ENCODE peak calls at places on chromosomes 11 and 22, in six cellular contexts. V is anterior cingulate cortex; D is dorsolateral prefrontal cortex; X is activated CD8-positive, alpha-beta memory T cell treated with anti-CD3 and anti-CD28 coated beads, Interleukin-2, amount 50 U/mL, for 48 hours; S is GM23248; R is omental fat pad. O is an unnamed sample.

GRCh38 chr22:20153945-20154344 is 3.1 kb upstream of the CCDC188 start:
- DNase-seq in V (no peak), D (peak), X (no peak), S (peak), R (no peak), O (no peak)

GRCh38 chr11:57444362-57445074 is 15.8 kb upstream of the RTN4RL2 start:
- DNase-seq in V (no peak), D (no peak), X (no peak), S (peak), R (no peak), O (no peak)

GRCh38 chr22:50040717-50041116 is 17.4 kb downstream of the TTLL8 start:
- DNase-seq in V (no peak), D (no peak), X (no peak), S (no peak), R (no peak), O (no peak)

GRCh38 chr11:2922635-2923034 is 6.6 kb downstream of the PHLDA2 start:
- DNase-seq in V (no peak), D (no peak), X (no peak), S (no peak), R (no peak), O (no peak)

GRCh38 chr22:46894081-46894671 is 131.7 kb downstream of the TBC1D22A start:
- DNase-seq in V (no peak), D (no peak), X (no peak), S (peak), R (no peak), O (peak)

GRCh38 chr11:31798057-31799035 is 12.8 kb downstream of the PAX6 start:
- DNase-seq in V (no peak), D (no peak), X (peak), S (peak), R (no peak), O (no peak)

GRCh38 chr22:49502126-49502826 is 325.4 kb downstream of the BRD1 start:
- DNase-seq in V (no peak), D (no peak), X (no peak), S (no peak), R (no peak), O (no peak)

GRCh38 chr11:96082002-96082899 is 158.3 kb upstream of the MTMR2 start:
- DNase-seq in V (no peak), D (no peak), X (no peak), S (no peak), R (no peak), O (no peak)

GRCh38 chr22:39449708-39450107 is 7.1 kb upstream of the MGAT3 start:
- DNase-seq in V (no peak), D (no peak), X (no peak), S (no peak), R (no peak), O (no peak)

GRCh38 chr11:2089536-2090165 is 49.5 kb downstream of the IGF2 start:
- DNase-seq in V (no peak), D (no peak), X (peak), S (peak), R (no peak), O (peak)

GRCh38 chr11:62727833-62728721 is at the start of gene TTC9C:
- DNase-seq in V (peak), D (peak), X (peak), S (peak), R (peak), O (peak)

GRCh38 chr22:41596776-41597634 is 7.4 kb upstream of the PMM1 start:
- DNase-seq in V (no peak), D (peak), X (peak), S (peak), R (no peak), O (peak)

GRCh38 chr11:26987205-26987604 is 6.7 kb upstream of the FIBIN start:
- DNase-seq in V (no peak), D (no peak), X (no peak), S (no peak), R (no peak), O (no peak)

GRCh38 chr11:111167666-111168065 is 77.9 kb upstream of the POU2AF2 start:
- DNase-seq in V (no peak), D (no peak), X (no peak), S (no peak), R (no peak), O (no peak)

GRCh38 chr11:2091786-2092463 is 47.3 kb downstream of the IGF2 start:
- DNase-seq in V (no peak), D (no peak), X (no peak), S (no peak), R (no peak), O (peak)

GRCh38 chr22:42340695-42341383 is 70.4 kb upstream of the TCF20 start:
- DNase-seq in V (no peak), D (peak), X (no peak), S (no peak), R (no peak), O (no peak)

GRCh38 chr11:85825590-85825989 is 14.6 kb upstream of the SYTL2 start:
- DNase-seq in V (no peak), D (no peak), X (no peak), S (no peak), R (no peak), O (no peak)

GRCh38 chr22:33983558-33983957 is 63.3 kb upstream of the LARGE1 start:
- DNase-seq in V (no peak), D (no peak), X (no peak), S (no peak), R (no peak), O (no peak)

GRCh38 chr11:27599217-27599616 is 92.6 kb upstream of the LIN7C start:
- DNase-seq in V (no peak), D (no peak), X (no peak), S (no peak), R (no peak), O (no peak)

GRCh38 chr22:49849161-49850020 is 4.3 kb upstream of the ZBED4 start:
- DNase-seq in V (no peak), D (no peak), X (no peak), S (no peak), R (no peak), O (no peak)

GRCh38 chr11:92707173-92707619 is 262.3 kb upstream of the MTNR1B start:
- DNase-seq in V (no peak), D (no peak), X (no peak), S (no peak), R (no peak), O (peak)

GRCh38 chr11:70816156-70816678 is 417.9 kb downstream of the CTTN start:
- DNase-seq in V (no peak), D (no peak), X (no peak), S (no peak), R (no peak), O (no peak)

GRCh38 chr11:1238767-1239595 is 16.1 kb downstream of the MUC5B start:
- DNase-seq in V (no peak), D (no peak), X (no peak), S (no peak), R (no peak), O (no peak)

GRCh38 chr11:64713031-64713780 is 9.8 kb downstream of the NRXN2 start:
- DNase-seq in V (no peak), D (no peak), X (no peak), S (peak), R (no peak), O (no peak)

GRCh38 chr11:65577756-65578109 is 1.9 kb downstream of the EHBP1L1 start:
- DNase-seq in V (no peak), D (no peak), X (no peak), S (no peak), R (no peak), O (no peak)

GRCh38 chr11:68287419-68287818 is 15.6 kb upstream of the C11orf24 start:
- DNase-seq in V (no peak), D (no peak), X (no peak), S (no peak), R (no peak), O (no peak)

GRCh38 chr11:65918211-65919150 is at the start of gene C11orf68:
- DNase-seq in V (no peak), D (no peak), X (no peak), S (peak), R (no peak), O (peak)

GRCh38 chr11:60699282-60699681 is at the start of gene MS4A8:
- DNase-seq in V (no peak), D (no peak), X (no peak), S (no peak), R (no peak), O (no peak)

GRCh38 chr11:4683020-4683419 is 14.6 kb downstream of the OR51E2 start:
- DNase-seq in V (no peak), D (no peak), X (no peak), S (peak), R (no peak), O (no peak)

GRCh38 chr22:35548762-35549106 is 8.1 kb downstream of the RASD2 start:
- DNase-seq in V (no peak), D (no peak), X (no peak), S (no peak), R (no peak), O (no peak)

GRCh38 chr11:40405614-40406013 is 1053.8 kb downstream of the LRRC4C start:
- DNase-seq in V (no peak), D (no peak), X (no peak), S (no peak), R (no peak), O (no peak)

O was measured in lower leg skin.